ENCODE peak calls at places on chromosomes 7 and 10, in six cellular contexts. V, W, C, F, S and N are unnamed samples. For H3K9me3, the result is how much of the 10 kb centered on the place peaks cover.

GRCh38 chr10:60434418-60435046 is 44.9 kb upstream of the ANK3 start:
- DNase-seq in V (peak), W (peak), C (peak), F (peak), S (peak), N (peak)

GRCh38 chr7:77979219-77979618 is 180.6 kb downstream of the PHTF2 start:
- DNase-seq in V (no peak), W (no peak), C (peak), F (no peak), S (no peak), N (no peak)

GRCh38 chr7:131103997-131104396 is 223.7 kb upstream of the MKLN1 start:
- DNase-seq in V (no peak), W (no peak), C (peak), F (peak), S (no peak), N (no peak)

GRCh38 chr7:154906736-154907355 is 96.1 kb downstream of the PAXIP1 start:
- DNase-seq in V (no peak), W (no peak), C (no peak), F (no peak), S (no peak), N (no peak)

GRCh38 chr7:5750026-5750425 is 31.4 kb downstream of the RNF216 start:
- DNase-seq in V (no peak), W (no peak), C (peak), F (peak), S (peak), N (no peak)

GRCh38 chr10:97196213-97197029 is 10.7 kb upstream of the SLIT1 start:
- DNase-seq in V (peak), W (peak), C (peak), F (peak), S (peak), N (peak)

GRCh38 chr7:96997512-96998032 is 7.8 kb upstream of the DLX6 start:
- DNase-seq in V (no peak), W (peak), C (no peak), F (no peak), S (no peak), N (no peak)

GRCh38 chr10:43482319-43483078 is 45.6 kb downstream of the ZNF487 start:
- DNase-seq in V (no peak), W (no peak), C (no peak), F (no peak), S (no peak), N (peak)

GRCh38 chr10:71981024-71981867 is 17.1 kb downstream of the CHST3 start:
- DNase-seq in V (no peak), W (peak), C (peak), F (peak), S (peak), N (no peak)

GRCh38 chr7:117946201-117946633 is 73.0 kb upstream of the CTTNBP2 start:
- DNase-seq in V (no peak), W (peak), C (peak), F (no peak), S (no peak), N (no peak)

GRCh38 chr10:125857185-125857760 is 23.8 kb downstream of the DHX32 start:
- DNase-seq in V (no peak), W (no peak), C (no peak), F (peak), S (no peak), N (no peak)

GRCh38 chr10:15069230-15069629 is 19.3 kb downstream of the ACBD7 start:
- DNase-seq in V (no peak), W (no peak), C (no peak), F (no peak), S (no peak), N (peak)

GRCh38 chr7:37916017-37916672 is 472 bp downstream of the SFRP4 start:
- DNase-seq in V (peak), W (peak), C (peak), F (no peak), S (no peak), N (no peak)

GRCh38 chr10:118569241-118569881 is 26.1 kb downstream of the PRLHR start:
- DNase-seq in V (no peak), W (no peak), C (peak), F (peak), S (no peak), N (no peak)

GRCh38 chr7:144386741-144387140 is 16.8 kb downstream of the NOBOX start:
- DNase-seq in V (no peak), W (no peak), C (peak), F (peak), S (no peak), N (no peak)

GRCh38 chr10:120521880-120522279 is 64.9 kb downstream of the PLPP4 start:
- DNase-seq in V (no peak), W (no peak), C (no peak), F (no peak), S (no peak), N (no peak)

GRCh38 chr10:18565006-18565405 is 86.4 kb downstream of the NSUN6 start:
- DNase-seq in V (no peak), W (no peak), C (no peak), F (no peak), S (no peak), N (no peak)
- H3K9me3 ChIP-seq in V (under half), W (under half), C (under half), F (under half), S (half or more), N (half or more)

GRCh38 chr7:83338277-83338950 is 175.7 kb upstream of the PCLO start:
- DNase-seq in V (no peak), W (no peak), C (no peak), F (no peak), S (no peak), N (no peak)
- H3K9ac ChIP-seq in V (no peak), W (no peak), C (no peak), F (no peak), S (no peak), N (no peak)

GRCh38 chr7:64590971-64591370 is 28.1 kb upstream of the ZNF680 start:
- DNase-seq in V (no peak), W (no peak), C (no peak), F (no peak), S (no peak), N (no peak)
- H3K9me3 ChIP-seq in V (under half), W (under half), C (under half), F (under half), S (under half), N (under half)

DNA sequence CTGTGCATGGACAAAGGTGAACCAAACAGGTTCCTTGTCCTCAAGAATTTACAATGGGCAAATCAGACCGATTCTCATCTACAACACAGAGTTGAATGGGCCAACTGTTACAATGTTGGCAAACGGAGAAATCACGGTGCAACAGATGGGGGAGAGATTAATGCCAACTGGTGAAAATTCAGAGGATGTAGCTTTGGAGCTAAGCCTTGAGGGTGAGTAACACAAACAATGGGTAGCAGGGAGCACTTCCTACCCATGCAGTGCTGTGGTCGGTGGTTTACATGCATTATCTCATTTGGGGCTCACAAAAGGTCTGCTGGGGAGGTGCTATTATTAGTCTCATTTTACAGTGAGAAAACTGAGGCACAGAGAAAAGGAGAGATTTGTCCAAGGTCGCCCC is 902 bp upstream of the NFE2L3 start:
- DNase-seq in V (no peak), W (no peak), C (no peak), F (no peak), S (no peak), N (no peak)
- H3K9ac ChIP-seq in V (no peak), W (no peak), C (no peak), F (no peak), S (no peak), N (no peak)

DNA sequence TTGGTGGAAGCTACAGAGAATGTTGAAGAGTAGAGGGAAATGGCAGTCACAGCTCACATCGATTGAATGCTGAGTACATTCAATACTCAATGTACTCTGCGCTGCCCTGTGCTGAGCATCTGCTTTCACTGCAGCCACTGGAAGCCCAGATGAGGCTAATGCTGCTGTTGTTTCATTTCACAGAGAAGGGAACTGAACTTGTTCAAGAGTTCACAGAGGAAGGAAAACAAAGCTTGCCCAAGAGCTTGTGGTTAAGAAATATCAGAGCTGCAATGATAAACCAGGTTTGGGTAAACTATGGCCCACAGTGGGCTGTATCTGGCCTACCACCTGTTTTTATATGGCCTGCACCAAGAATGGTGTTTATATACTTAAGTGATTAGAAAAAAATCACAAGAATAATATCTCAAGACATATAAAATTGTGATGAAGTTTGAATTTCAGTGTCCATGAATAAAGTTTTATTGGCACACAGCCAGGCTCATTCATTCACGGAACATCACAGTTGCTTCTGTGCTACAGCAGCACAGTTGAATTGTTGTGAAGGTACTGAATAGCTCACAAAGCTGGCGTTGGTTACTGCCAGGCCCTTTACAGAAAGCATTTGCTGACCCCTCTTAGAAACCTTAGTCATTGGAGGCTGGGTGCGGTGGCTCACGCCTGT is 64.1 kb downstream of the CFAP58 start:
- DNase-seq in V (no peak), W (no peak), C (peak), F (no peak), S (no peak), N (no peak)
- H3K9me3 ChIP-seq in V (under half), W (under half), C (under half), F (under half), S (under half), N (under half)

DNA sequence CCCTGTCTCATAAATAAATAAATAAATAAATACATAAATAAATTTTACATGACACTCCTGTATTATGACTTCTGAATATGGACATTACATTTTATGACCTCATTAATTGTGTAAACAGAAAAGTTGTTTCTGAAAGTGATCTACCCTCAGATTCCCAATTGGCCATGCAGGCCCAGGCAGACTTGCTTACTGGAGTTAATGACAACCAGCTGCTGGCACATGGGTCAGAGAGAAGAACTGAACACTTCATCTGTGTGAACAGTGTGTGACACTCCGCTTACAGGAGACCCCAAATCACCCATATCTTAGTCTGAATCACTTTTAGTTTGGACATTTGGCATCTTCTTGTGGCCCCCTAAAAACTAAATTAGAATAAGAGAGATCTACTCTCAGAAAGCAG is 31.4 kb downstream of the PARP12 start:
- DNase-seq in V (no peak), W (no peak), C (no peak), F (no peak), S (no peak), N (no peak)
- H3K9ac ChIP-seq in V (no peak), W (no peak), C (no peak), F (no peak), S (no peak), N (no peak)

GRCh38 chr10:37821237-37821636 is 36.2 kb downstream of the ZNF248 start:
- DNase-seq in V (no peak), W (no peak), C (no peak), F (no peak), S (peak), N (no peak)
- H3K9me3 ChIP-seq in V (under half), W (under half), C (under half), F (under half), S (under half), N (under half)

GRCh38 chr10:100357073-100357858 is 10.2 kb downstream of the SCD start:
- DNase-seq in V (no peak), W (no peak), C (no peak), F (no peak), S (no peak), N (no peak)

GRCh38 chr10:100360234-100360633 is 13.2 kb downstream of the SCD start:
- DNase-seq in V (no peak), W (no peak), C (no peak), F (no peak), S (no peak), N (no peak)

GRCh38 chr10:100356067-100357017 is 9.3 kb downstream of the SCD start:
- DNase-seq in V (no peak), W (no peak), C (no peak), F (no peak), S (no peak), N (no peak)

GRCh38 chr10:100359529-100360150 is 12.6 kb downstream of the SCD start:
- DNase-seq in V (no peak), W (no peak), C (no peak), F (no peak), S (peak), N (no peak)

DNA sequence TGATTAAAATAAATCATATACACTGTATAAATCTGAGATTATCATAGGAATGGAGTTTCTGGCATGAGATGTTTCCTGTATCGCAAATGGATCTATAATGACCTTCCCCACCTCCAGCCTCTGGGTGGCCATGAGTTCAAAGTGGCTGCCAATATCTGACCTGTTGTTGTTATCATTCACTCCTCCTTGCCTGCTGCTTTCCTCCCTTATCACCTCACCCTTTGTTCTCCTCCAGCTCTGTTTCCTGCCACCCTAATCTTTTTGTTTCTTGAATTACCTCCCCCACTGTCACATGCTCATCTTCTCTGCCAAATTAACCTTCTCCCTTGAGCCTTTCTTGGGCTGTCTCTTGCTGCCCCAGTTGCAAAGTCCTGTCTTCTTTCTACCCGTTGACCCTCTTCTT is 12.0 kb downstream of the SCD start:
- DNase-seq in V (no peak), W (no peak), C (no peak), F (no peak), S (peak), N (no peak)
- H3K9ac ChIP-seq in V (no peak), W (no peak), C (no peak), F (no peak), S (no peak), N (no peak)

GRCh38 chr7:64637521-64638445 is 28.1 kb upstream of the ZNF107 start:
- DNase-seq in V (no peak), W (no peak), C (no peak), F (no peak), S (no peak), N (peak)

GRCh38 chr7:64638822-64639221 is 27.1 kb upstream of the ZNF107 start:
- DNase-seq in V (no peak), W (no peak), C (no peak), F (no peak), S (no peak), N (no peak)

GRCh38 chr7:64640504-64640903 is 25.4 kb upstream of the ZNF107 start:
- DNase-seq in V (no peak), W (no peak), C (no peak), F (no peak), S (no peak), N (peak)

GRCh38 chr7:64642046-64642445 is 23.9 kb upstream of the ZNF107 start:
- DNase-seq in V (no peak), W (no peak), C (no peak), F (no peak), S (no peak), N (peak)

GRCh38 chr7:64639267-64640001 is 26.5 kb upstream of the ZNF107 start:
- DNase-seq in V (no peak), W (no peak), C (no peak), F (no peak), S (no peak), N (peak)
- H3K9me3 ChIP-seq in V (under half), W (under half), C (under half), F (under half), S (under half), N (under half)